ENCODE peak calls at places on chromosomes 11 and 22, in eight cellular contexts. S is CD4-positive, alpha-beta memory T cell; J is GM19239; F is dermis microvascular lymphatic vessel endothelial cell; O is retina; G is NCI-H1092 treated with DMSO at 0.1 percent for 48 hours; V is choroid plexus epithelial cell; I is fibroblast of pulmonary artery. Q is an unnamed sample.

GRCh38 chr11:33701831-33702230 is 1.2 kb upstream of the C11orf91 start:
- DNase-seq in S (no peak), J (no peak), F (peak), O (no peak), G (peak), V (peak), I (peak), Q (no peak)

GRCh38 chr11:90235536-90235935 is 12.7 kb upstream of the CHORDC1 start:
- DNase-seq in S (no peak), J (no peak), F (no peak), O (no peak), G (no peak), V (no peak), I (peak), Q (no peak)

GRCh38 chr22:43253839-43254238 is 66.9 kb upstream of the TTLL12 start:
- DNase-seq in S (peak), J (no peak), F (no peak), O (no peak), G (no peak), V (no peak), I (no peak), Q (no peak)

GRCh38 chr11:36391062-36391461 is 95.0 kb downstream of the PRR5L start:
- DNase-seq in S (no peak), J (no peak), F (no peak), O (no peak), G (no peak), V (no peak), I (no peak), Q (no peak)

GRCh38 chr11:77154381-77155081 is 26.5 kb downstream of the MYO7A start:
- DNase-seq in S (no peak), J (no peak), F (no peak), O (no peak), G (peak), V (no peak), I (no peak), Q (no peak)

GRCh38 chr11:64725601-64726139 is 2.7 kb upstream of the NRXN2 start:
- DNase-seq in S (no peak), J (no peak), F (no peak), O (no peak), G (no peak), V (no peak), I (no peak), Q (no peak)

GRCh38 chr11:2196970-2197770 is 25.6 kb upstream of the TH start:
- DNase-seq in S (peak), J (peak), F (peak), O (peak), G (peak), V (peak), I (peak), Q (peak)

GRCh38 chr22:17205432-17205831 is 13.8 kb downstream of the ADA2 start:
- DNase-seq in S (no peak), J (no peak), F (no peak), O (peak), G (peak), V (no peak), I (no peak), Q (no peak)

GRCh38 chr11:29333993-29334780 is 682.6 kb downstream of the KCNA4 start:
- DNase-seq in S (no peak), J (peak), F (peak), O (peak), G (peak), V (peak), I (peak), Q (peak)

GRCh38 chr11:73461844-73462435 is 85.7 kb downstream of the RELT start:
- DNase-seq in S (no peak), J (no peak), F (peak), O (no peak), G (no peak), V (no peak), I (no peak), Q (no peak)

GRCh38 chr11:63553759-63554158 is 9.4 kb downstream of the PLAAT2 start:
- DNase-seq in S (peak), J (peak), F (no peak), O (no peak), G (no peak), V (peak), I (no peak), Q (no peak)

GRCh38 chr11:19861171-19861570 is 148.5 kb downstream of the NAV2 start:
- DNase-seq in S (no peak), J (no peak), F (peak), O (no peak), G (no peak), V (peak), I (peak), Q (no peak)

GRCh38 chr11:90220391-90220790 is 2.5 kb downstream of the CHORDC1 start:
- DNase-seq in S (no peak), J (no peak), F (peak), O (no peak), G (no peak), V (peak), I (peak), Q (no peak)

GRCh38 chr22:46021577-46021976 is 44.6 kb upstream of the WNT7B start:
- DNase-seq in S (no peak), J (no peak), F (no peak), O (no peak), G (no peak), V (no peak), I (no peak), Q (no peak)

GRCh38 chr11:41612415-41612814 is 153.0 kb upstream of the LRRC4C start:
- DNase-seq in S (no peak), J (no peak), F (no peak), O (no peak), G (no peak), V (no peak), I (peak), Q (no peak)

GRCh38 chr11:6201486-6201885 is 2.5 kb downstream of the OR52W1 start:
- DNase-seq in S (no peak), J (no peak), F (no peak), O (no peak), G (no peak), V (peak), I (no peak), Q (no peak)

GRCh38 chr11:5737091-5737490 is 843 bp downstream of the OR56B1 start:
- DNase-seq in S (no peak), J (no peak), F (no peak), O (no peak), G (no peak), V (peak), I (peak), Q (no peak)

GRCh38 chr22:44309647-44310046 is 3.1 kb downstream of the SHISAL1 start:
- DNase-seq in S (no peak), J (no peak), F (no peak), O (no peak), G (no peak), V (peak), I (peak), Q (no peak)

GRCh38 chr11:92841719-92842118 is 127.7 kb upstream of the MTNR1B start:
- DNase-seq in S (no peak), J (no peak), F (no peak), O (no peak), G (peak), V (peak), I (no peak), Q (no peak)

GRCh38 chr11:69089258-69089657 is 40.5 kb downstream of the TPCN2 start:
- DNase-seq in S (no peak), J (no peak), F (peak), O (no peak), G (no peak), V (peak), I (peak), Q (no peak)

GRCh38 chr22:40618400-40618799 is 18.1 kb downstream of the MRTFA start:
- DNase-seq in S (no peak), J (no peak), F (no peak), O (no peak), G (no peak), V (no peak), I (no peak), Q (no peak)

GRCh38 chr11:118106789-118107335 is 20.1 kb upstream of the SMIM35 start:
- DNase-seq in S (no peak), J (no peak), F (no peak), O (no peak), G (no peak), V (no peak), I (no peak), Q (no peak)

GRCh38 chr11:66055021-66055420 is 2.9 kb downstream of the SF3B2 start:
- DNase-seq in S (no peak), J (no peak), F (no peak), O (no peak), G (no peak), V (no peak), I (no peak), Q (no peak)

GRCh38 chr22:37021041-37021440 is 1.5 kb downstream of the MPST start:
- DNase-seq in S (no peak), J (no peak), F (no peak), O (no peak), G (no peak), V (no peak), I (no peak), Q (no peak)

GRCh38 chr11:9787981-9788521 is 124.2 kb downstream of the SWAP70 start:
- DNase-seq in S (no peak), J (no peak), F (no peak), O (no peak), G (no peak), V (peak), I (peak), Q (no peak)

GRCh38 chr11:44611687-44612437 is 46.4 kb downstream of the CD82 start:
- DNase-seq in S (peak), J (peak), F (no peak), O (no peak), G (no peak), V (no peak), I (no peak), Q (no peak)

Q was measured in HuH-7.5.